ENCODE peak calls at places on chromosomes 5 and 9, in eight cellular contexts. One of them, this sample, is unnamed.

GRCh38 chr5:57009811-57010210 is 57.9 kb upstream of the MIER3 start:
- DNase-seq in HepG2: no peak
- DNase-seq in NCI-H2171 treated with DMSO at 0.1 percent for 48 hours: no peak
- DNase-seq in NCI-H1092: no peak
- DNase-seq in H9: no peak
- DNase-seq in activated CD8-positive, alpha-beta memory T cell treated with anti-CD3 and anti-CD28 coated beads, Interleukin-2, amount 10 ng/mL, durations not matched to agents 7 days and 5 days: no peak
- DNase-seq in HT1080: no peak
- DNase-seq in non-pigmented ciliary epithelial cell: no peak
- DNase-seq in this sample: no peak

GRCh38 chr5:90408571-90409317 is 812 bp downstream of the CETN3 start:
- DNase-seq in HepG2: peak
- DNase-seq in NCI-H2171 treated with DMSO at 0.1 percent for 48 hours: peak
- DNase-seq in NCI-H1092: no peak
- DNase-seq in H9: no peak
- DNase-seq in activated CD8-positive, alpha-beta memory T cell treated with anti-CD3 and anti-CD28 coated beads, Interleukin-2, amount 10 ng/mL, durations not matched to agents 7 days and 5 days: no peak
- DNase-seq in HT1080: peak
- DNase-seq in non-pigmented ciliary epithelial cell: no peak
- DNase-seq in this sample: peak

GRCh38 chr5:73596705-73597328 is 29.2 kb upstream of the ARHGEF28 start:
- DNase-seq in HepG2: peak
- DNase-seq in NCI-H2171 treated with DMSO at 0.1 percent for 48 hours: peak
- DNase-seq in NCI-H1092: no peak
- DNase-seq in H9: no peak
- DNase-seq in activated CD8-positive, alpha-beta memory T cell treated with anti-CD3 and anti-CD28 coated beads, Interleukin-2, amount 10 ng/mL, durations not matched to agents 7 days and 5 days: no peak
- DNase-seq in HT1080: peak
- DNase-seq in non-pigmented ciliary epithelial cell: no peak
- DNase-seq in this sample: peak

GRCh38 chr5:69489246-69489645 is 3.3 kb upstream of the OCLN start:
- DNase-seq in HepG2: no peak
- DNase-seq in NCI-H2171 treated with DMSO at 0.1 percent for 48 hours: no peak
- DNase-seq in NCI-H1092: no peak
- DNase-seq in H9: no peak
- DNase-seq in activated CD8-positive, alpha-beta memory T cell treated with anti-CD3 and anti-CD28 coated beads, Interleukin-2, amount 10 ng/mL, durations not matched to agents 7 days and 5 days: no peak
- DNase-seq in HT1080: no peak
- DNase-seq in non-pigmented ciliary epithelial cell: no peak
- DNase-seq in this sample: no peak

GRCh38 chr5:134462047-134462575 is 50.4 kb upstream of the CDKN2AIPNL start:
- DNase-seq in HepG2: no peak
- DNase-seq in NCI-H2171 treated with DMSO at 0.1 percent for 48 hours: no peak
- DNase-seq in NCI-H1092: no peak
- DNase-seq in H9: no peak
- DNase-seq in activated CD8-positive, alpha-beta memory T cell treated with anti-CD3 and anti-CD28 coated beads, Interleukin-2, amount 10 ng/mL, durations not matched to agents 7 days and 5 days: no peak
- DNase-seq in HT1080: no peak
- DNase-seq in non-pigmented ciliary epithelial cell: no peak
- DNase-seq in this sample: no peak

GRCh38 chr9:83299556-83299955 is 236.6 kb upstream of the RASEF start:
- DNase-seq in HepG2: no peak
- DNase-seq in NCI-H2171 treated with DMSO at 0.1 percent for 48 hours: no peak
- DNase-seq in NCI-H1092: no peak
- DNase-seq in H9: no peak
- DNase-seq in activated CD8-positive, alpha-beta memory T cell treated with anti-CD3 and anti-CD28 coated beads, Interleukin-2, amount 10 ng/mL, durations not matched to agents 7 days and 5 days: no peak
- DNase-seq in HT1080: peak
- DNase-seq in non-pigmented ciliary epithelial cell: peak
- DNase-seq in this sample: peak

GRCh38 chr9:93320591-93321219 is 130.8 kb upstream of the FAM120A start:
- DNase-seq in HepG2: no peak
- DNase-seq in NCI-H2171 treated with DMSO at 0.1 percent for 48 hours: no peak
- DNase-seq in NCI-H1092: no peak
- DNase-seq in H9: no peak
- DNase-seq in activated CD8-positive, alpha-beta memory T cell treated with anti-CD3 and anti-CD28 coated beads, Interleukin-2, amount 10 ng/mL, durations not matched to agents 7 days and 5 days: peak
- DNase-seq in HT1080: no peak
- DNase-seq in non-pigmented ciliary epithelial cell: no peak
- DNase-seq in this sample: no peak

GRCh38 chr5:25515525-25515924 is 870.7 kb upstream of the CDH10 start:
- DNase-seq in HepG2: no peak
- DNase-seq in NCI-H2171 treated with DMSO at 0.1 percent for 48 hours: no peak
- DNase-seq in NCI-H1092: no peak
- DNase-seq in H9: no peak
- DNase-seq in activated CD8-positive, alpha-beta memory T cell treated with anti-CD3 and anti-CD28 coated beads, Interleukin-2, amount 10 ng/mL, durations not matched to agents 7 days and 5 days: no peak
- DNase-seq in HT1080: no peak
- DNase-seq in non-pigmented ciliary epithelial cell: no peak
- DNase-seq in this sample: no peak

GRCh38 chr5:132481243-132482211 is 9.0 kb downstream of the IRF1 start:
- DNase-seq in HepG2: no peak
- DNase-seq in NCI-H2171 treated with DMSO at 0.1 percent for 48 hours: no peak
- DNase-seq in NCI-H1092: no peak
- DNase-seq in H9: no peak
- DNase-seq in activated CD8-positive, alpha-beta memory T cell treated with anti-CD3 and anti-CD28 coated beads, Interleukin-2, amount 10 ng/mL, durations not matched to agents 7 days and 5 days: no peak
- DNase-seq in HT1080: no peak
- DNase-seq in non-pigmented ciliary epithelial cell: no peak
- DNase-seq in this sample: peak

GRCh38 chr5:138641547-138642298 is 66.5 kb upstream of the HSPA9 start:
- DNase-seq in HepG2: peak
- DNase-seq in NCI-H2171 treated with DMSO at 0.1 percent for 48 hours: no peak
- DNase-seq in NCI-H1092: no peak
- DNase-seq in H9: peak
- DNase-seq in activated CD8-positive, alpha-beta memory T cell treated with anti-CD3 and anti-CD28 coated beads, Interleukin-2, amount 10 ng/mL, durations not matched to agents 7 days and 5 days: peak
- DNase-seq in HT1080: peak
- DNase-seq in non-pigmented ciliary epithelial cell: no peak
- DNase-seq in this sample: peak

GRCh38 chr5:123997354-123998215 is 485.6 kb downstream of the CSNK1G3 start:
- DNase-seq in HepG2: no peak
- DNase-seq in NCI-H2171 treated with DMSO at 0.1 percent for 48 hours: no peak
- DNase-seq in NCI-H1092: no peak
- DNase-seq in H9: no peak
- DNase-seq in activated CD8-positive, alpha-beta memory T cell treated with anti-CD3 and anti-CD28 coated beads, Interleukin-2, amount 10 ng/mL, durations not matched to agents 7 days and 5 days: no peak
- DNase-seq in HT1080: no peak
- DNase-seq in non-pigmented ciliary epithelial cell: peak
- DNase-seq in this sample: peak

GRCh38 chr9:121322037-121322736 is 47.9 kb downstream of the STOM start:
- DNase-seq in HepG2: peak
- DNase-seq in NCI-H2171 treated with DMSO at 0.1 percent for 48 hours: peak
- DNase-seq in NCI-H1092: no peak
- DNase-seq in H9: no peak
- DNase-seq in activated CD8-positive, alpha-beta memory T cell treated with anti-CD3 and anti-CD28 coated beads, Interleukin-2, amount 10 ng/mL, durations not matched to agents 7 days and 5 days: no peak
- DNase-seq in HT1080: peak
- DNase-seq in non-pigmented ciliary epithelial cell: peak
- DNase-seq in this sample: peak

GRCh38 chr5:94240616-94241287 is 377.7 kb downstream of the KIAA0825 start:
- DNase-seq in HepG2: no peak
- DNase-seq in NCI-H2171 treated with DMSO at 0.1 percent for 48 hours: peak
- DNase-seq in NCI-H1092: peak
- DNase-seq in H9: no peak
- DNase-seq in activated CD8-positive, alpha-beta memory T cell treated with anti-CD3 and anti-CD28 coated beads, Interleukin-2, amount 10 ng/mL, durations not matched to agents 7 days and 5 days: no peak
- DNase-seq in HT1080: peak
- DNase-seq in non-pigmented ciliary epithelial cell: no peak
- DNase-seq in this sample: peak

GRCh38 chr9:132591751-132592314 is 9.4 kb downstream of the BARHL1 start:
- DNase-seq in HepG2: no peak
- DNase-seq in NCI-H2171 treated with DMSO at 0.1 percent for 48 hours: no peak
- DNase-seq in NCI-H1092: no peak
- DNase-seq in H9: no peak
- DNase-seq in activated CD8-positive, alpha-beta memory T cell treated with anti-CD3 and anti-CD28 coated beads, Interleukin-2, amount 10 ng/mL, durations not matched to agents 7 days and 5 days: no peak
- DNase-seq in HT1080: no peak
- DNase-seq in non-pigmented ciliary epithelial cell: no peak
- DNase-seq in this sample: no peak

GRCh38 chr9:130890124-130890523 is 6.5 kb downstream of the QRFP start:
- DNase-seq in HepG2: no peak
- DNase-seq in NCI-H2171 treated with DMSO at 0.1 percent for 48 hours: no peak
- DNase-seq in NCI-H1092: no peak
- DNase-seq in H9: no peak
- DNase-seq in activated CD8-positive, alpha-beta memory T cell treated with anti-CD3 and anti-CD28 coated beads, Interleukin-2, amount 10 ng/mL, durations not matched to agents 7 days and 5 days: no peak
- DNase-seq in HT1080: no peak
- DNase-seq in non-pigmented ciliary epithelial cell: no peak
- DNase-seq in this sample: no peak

GRCh38 chr5:56232538-56232937 is 592 bp downstream of the ANKRD55 start:
- DNase-seq in HepG2: no peak
- DNase-seq in NCI-H2171 treated with DMSO at 0.1 percent for 48 hours: no peak
- DNase-seq in NCI-H1092: no peak
- DNase-seq in H9: no peak
- DNase-seq in activated CD8-positive, alpha-beta memory T cell treated with anti-CD3 and anti-CD28 coated beads, Interleukin-2, amount 10 ng/mL, durations not matched to agents 7 days and 5 days: no peak
- DNase-seq in HT1080: no peak
- DNase-seq in non-pigmented ciliary epithelial cell: no peak
- DNase-seq in this sample: no peak

GRCh38 chr9:7088598-7088997 is 330.8 kb downstream of the KDM4C start:
- DNase-seq in HepG2: no peak
- DNase-seq in NCI-H2171 treated with DMSO at 0.1 percent for 48 hours: no peak
- DNase-seq in NCI-H1092: no peak
- DNase-seq in H9: no peak
- DNase-seq in activated CD8-positive, alpha-beta memory T cell treated with anti-CD3 and anti-CD28 coated beads, Interleukin-2, amount 10 ng/mL, durations not matched to agents 7 days and 5 days: no peak
- DNase-seq in HT1080: no peak
- DNase-seq in non-pigmented ciliary epithelial cell: no peak
- DNase-seq in this sample: no peak

GRCh38 chr5:56680731-56681130 is 134.6 kb upstream of the MAP3K1 start:
- DNase-seq in HepG2: no peak
- DNase-seq in NCI-H2171 treated with DMSO at 0.1 percent for 48 hours: no peak
- DNase-seq in NCI-H1092: no peak
- DNase-seq in H9: no peak
- DNase-seq in activated CD8-positive, alpha-beta memory T cell treated with anti-CD3 and anti-CD28 coated beads, Interleukin-2, amount 10 ng/mL, durations not matched to agents 7 days and 5 days: no peak
- DNase-seq in HT1080: no peak
- DNase-seq in non-pigmented ciliary epithelial cell: no peak
- DNase-seq in this sample: no peak

GRCh38 chr5:174065528-174066189 is 20.2 kb downstream of the NSG2 start:
- DNase-seq in HepG2: peak
- DNase-seq in NCI-H2171 treated with DMSO at 0.1 percent for 48 hours: peak
- DNase-seq in NCI-H1092: no peak
- DNase-seq in H9: no peak
- DNase-seq in activated CD8-positive, alpha-beta memory T cell treated with anti-CD3 and anti-CD28 coated beads, Interleukin-2, amount 10 ng/mL, durations not matched to agents 7 days and 5 days: no peak
- DNase-seq in HT1080: no peak
- DNase-seq in non-pigmented ciliary epithelial cell: no peak
- DNase-seq in this sample: no peak

GRCh38 chr5:180595381-180596114 is 4.2 kb upstream of the SCGB3A1 start:
- DNase-seq in HepG2: no peak
- DNase-seq in NCI-H2171 treated with DMSO at 0.1 percent for 48 hours: no peak
- DNase-seq in NCI-H1092: no peak
- DNase-seq in H9: no peak
- DNase-seq in activated CD8-positive, alpha-beta memory T cell treated with anti-CD3 and anti-CD28 coated beads, Interleukin-2, amount 10 ng/mL, durations not matched to agents 7 days and 5 days: peak
- DNase-seq in HT1080: no peak
- DNase-seq in non-pigmented ciliary epithelial cell: no peak
- DNase-seq in this sample: no peak

GRCh38 chr5:93611900-93612898 is 29.2 kb downstream of the NR2F1 start:
- DNase-seq in HepG2: no peak
- DNase-seq in NCI-H2171 treated with DMSO at 0.1 percent for 48 hours: peak
- DNase-seq in NCI-H1092: no peak
- DNase-seq in H9: peak
- DNase-seq in activated CD8-positive, alpha-beta memory T cell treated with anti-CD3 and anti-CD28 coated beads, Interleukin-2, amount 10 ng/mL, durations not matched to agents 7 days and 5 days: no peak
- DNase-seq in HT1080: no peak
- DNase-seq in non-pigmented ciliary epithelial cell: no peak
- DNase-seq in this sample: peak

GRCh38 chr5:6750951-6751685 is 37.9 kb downstream of the TENT4A start:
- DNase-seq in HepG2: no peak
- DNase-seq in NCI-H2171 treated with DMSO at 0.1 percent for 48 hours: no peak
- DNase-seq in NCI-H1092: no peak
- DNase-seq in H9: no peak
- DNase-seq in activated CD8-positive, alpha-beta memory T cell treated with anti-CD3 and anti-CD28 coated beads, Interleukin-2, amount 10 ng/mL, durations not matched to agents 7 days and 5 days: no peak
- DNase-seq in HT1080: no peak
- DNase-seq in non-pigmented ciliary epithelial cell: no peak
- DNase-seq in this sample: no peak

GRCh38 chr9:116174347-116174746 is 20.8 kb downstream of the PAPPA start:
- DNase-seq in HepG2: peak
- DNase-seq in NCI-H2171 treated with DMSO at 0.1 percent for 48 hours: peak
- DNase-seq in NCI-H1092: no peak
- DNase-seq in H9: no peak
- DNase-seq in activated CD8-positive, alpha-beta memory T cell treated with anti-CD3 and anti-CD28 coated beads, Interleukin-2, amount 10 ng/mL, durations not matched to agents 7 days and 5 days: no peak
- DNase-seq in HT1080: no peak
- DNase-seq in non-pigmented ciliary epithelial cell: no peak
- DNase-seq in this sample: peak

GRCh38 chr9:16126042-16126441 is 573.2 kb downstream of the CCDC171 start:
- DNase-seq in HepG2: no peak
- DNase-seq in NCI-H2171 treated with DMSO at 0.1 percent for 48 hours: no peak
- DNase-seq in NCI-H1092: no peak
- DNase-seq in H9: no peak
- DNase-seq in activated CD8-positive, alpha-beta memory T cell treated with anti-CD3 and anti-CD28 coated beads, Interleukin-2, amount 10 ng/mL, durations not matched to agents 7 days and 5 days: no peak
- DNase-seq in HT1080: no peak
- DNase-seq in non-pigmented ciliary epithelial cell: no peak
- DNase-seq in this sample: peak

GRCh38 chr5:73120222-73121108 is at the start of gene TMEM171:
- DNase-seq in HepG2: no peak
- DNase-seq in NCI-H2171 treated with DMSO at 0.1 percent for 48 hours: no peak
- DNase-seq in NCI-H1092: no peak
- DNase-seq in H9: peak
- DNase-seq in activated CD8-positive, alpha-beta memory T cell treated with anti-CD3 and anti-CD28 coated beads, Interleukin-2, amount 10 ng/mL, durations not matched to agents 7 days and 5 days: no peak
- DNase-seq in HT1080: no peak
- DNase-seq in non-pigmented ciliary epithelial cell: no peak
- DNase-seq in this sample: peak

GRCh38 chr5:89343666-89344065 is 460.7 kb upstream of the MEF2C start:
- DNase-seq in HepG2: no peak
- DNase-seq in NCI-H2171 treated with DMSO at 0.1 percent for 48 hours: no peak
- DNase-seq in NCI-H1092: peak
- DNase-seq in H9: no peak
- DNase-seq in activated CD8-positive, alpha-beta memory T cell treated with anti-CD3 and anti-CD28 coated beads, Interleukin-2, amount 10 ng/mL, durations not matched to agents 7 days and 5 days: no peak
- DNase-seq in HT1080: no peak
- DNase-seq in non-pigmented ciliary epithelial cell: no peak
- DNase-seq in this sample: no peak

GRCh38 chr9:69130456-69131441 is 43.3 kb upstream of the TJP2 start:
- DNase-seq in HepG2: no peak
- DNase-seq in NCI-H2171 treated with DMSO at 0.1 percent for 48 hours: no peak
- DNase-seq in NCI-H1092: no peak
- DNase-seq in H9: peak
- DNase-seq in activated CD8-positive, alpha-beta memory T cell treated with anti-CD3 and anti-CD28 coated beads, Interleukin-2, amount 10 ng/mL, durations not matched to agents 7 days and 5 days: peak
- DNase-seq in HT1080: peak
- DNase-seq in non-pigmented ciliary epithelial cell: peak
- DNase-seq in this sample: peak

GRCh38 chr5:82817897-82818676 is 259.1 kb downstream of the TMEM167A start:
- DNase-seq in HepG2: no peak
- DNase-seq in NCI-H2171 treated with DMSO at 0.1 percent for 48 hours: no peak
- DNase-seq in NCI-H1092: no peak
- DNase-seq in H9: no peak
- DNase-seq in activated CD8-positive, alpha-beta memory T cell treated with anti-CD3 and anti-CD28 coated beads, Interleukin-2, amount 10 ng/mL, durations not matched to agents 7 days and 5 days: no peak
- DNase-seq in HT1080: no peak
- DNase-seq in non-pigmented ciliary epithelial cell: no peak
- DNase-seq in this sample: no peak

GRCh38 chr9:127182901-127183746 is 60.7 kb upstream of the ANGPTL2 start:
- DNase-seq in HepG2: no peak
- DNase-seq in NCI-H2171 treated with DMSO at 0.1 percent for 48 hours: no peak
- DNase-seq in NCI-H1092: no peak
- DNase-seq in H9: no peak
- DNase-seq in activated CD8-positive, alpha-beta memory T cell treated with anti-CD3 and anti-CD28 coated beads, Interleukin-2, amount 10 ng/mL, durations not matched to agents 7 days and 5 days: no peak
- DNase-seq in HT1080: no peak
- DNase-seq in non-pigmented ciliary epithelial cell: no peak
- DNase-seq in this sample: no peak

GRCh38 chr5:143065185-143065584 is 295.0 kb downstream of the ARHGAP26 start:
- DNase-seq in HepG2: no peak
- DNase-seq in NCI-H2171 treated with DMSO at 0.1 percent for 48 hours: no peak
- DNase-seq in NCI-H1092: no peak
- DNase-seq in H9: no peak
- DNase-seq in activated CD8-positive, alpha-beta memory T cell treated with anti-CD3 and anti-CD28 coated beads, Interleukin-2, amount 10 ng/mL, durations not matched to agents 7 days and 5 days: no peak
- DNase-seq in HT1080: no peak
- DNase-seq in non-pigmented ciliary epithelial cell: peak
- DNase-seq in this sample: no peak

GRCh38 chr9:123561055-123561454 is 205.1 kb downstream of the CRB2 start:
- DNase-seq in HepG2: no peak
- DNase-seq in NCI-H2171 treated with DMSO at 0.1 percent for 48 hours: no peak
- DNase-seq in NCI-H1092: peak
- DNase-seq in H9: peak
- DNase-seq in activated CD8-positive, alpha-beta memory T cell treated with anti-CD3 and anti-CD28 coated beads, Interleukin-2, amount 10 ng/mL, durations not matched to agents 7 days and 5 days: no peak
- DNase-seq in HT1080: no peak
- DNase-seq in non-pigmented ciliary epithelial cell: no peak
- DNase-seq in this sample: no peak

GRCh38 chr5:91101777-91102379 is 281.2 kb downstream of the ARRDC3 start:
- DNase-seq in HepG2: peak
- DNase-seq in NCI-H2171 treated with DMSO at 0.1 percent for 48 hours: peak
- DNase-seq in NCI-H1092: peak
- DNase-seq in H9: peak
- DNase-seq in activated CD8-positive, alpha-beta memory T cell treated with anti-CD3 and anti-CD28 coated beads, Interleukin-2, amount 10 ng/mL, durations not matched to agents 7 days and 5 days: peak
- DNase-seq in HT1080: peak
- DNase-seq in non-pigmented ciliary epithelial cell: peak
- DNase-seq in this sample: peak

This sample was measured in M059J.